ENCODE peak calls at places on chromosomes 1 and 21, in five cellular contexts. J is neural progenitor cell, T is left lung, X is IMR-90, M is body of pancreas. W is an unnamed sample.

GRCh38 chr1:14968251-14968812 is 185.2 kb upstream of the TMEM51 start:
- DNase-seq in J (peak), T (no peak), X (peak), M (no peak), W (peak)

GRCh38 chr21:33189237-33189636 is 40.5 kb upstream of the IFNAR2 start:
- DNase-seq in J (no peak), T (no peak), X (no peak), M (no peak), W (no peak)

GRCh38 chr1:163673756-163674155 is 352.0 kb downstream of the NUF2 start:
- DNase-seq in J (no peak), T (no peak), X (peak), M (no peak), W (no peak)

GRCh38 chr1:95309031-95309459 is 75.0 kb downstream of the RWDD3 start:
- DNase-seq in J (peak), T (no peak), X (peak), M (no peak), W (no peak)

GRCh38 chr1:3942416-3943122 is 42.5 kb upstream of the C1orf174 start:
- DNase-seq in J (no peak), T (no peak), X (no peak), M (no peak), W (no peak)

GRCh38 chr21:26007911-26008579 is 162.5 kb downstream of the APP start:
- DNase-seq in J (no peak), T (no peak), X (peak), M (no peak), W (no peak)

GRCh38 chr1:1349256-1350012 is at the start of gene DVL1:
- DNase-seq in J (peak), T (peak), X (peak), M (peak), W (peak)

GRCh38 chr1:53592521-53592982 is 133.4 kb downstream of the DMRTB1 start:
- DNase-seq in J (peak), T (peak), X (peak), M (no peak), W (no peak)

GRCh38 chr1:99748419-99748818 is 18.0 kb downstream of the FRRS1 start:
- DNase-seq in J (no peak), T (no peak), X (peak), M (no peak), W (no peak)

GRCh38 chr1:40305451-40305850 is 11.6 kb downstream of the COL9A2 start:
- DNase-seq in J (peak), T (no peak), X (no peak), M (no peak), W (no peak)

GRCh38 chr1:171610385-171610784 is 11.7 kb upstream of the MYOCOS start:
- DNase-seq in J (no peak), T (no peak), X (peak), M (no peak), W (no peak)

GRCh38 chr1:224559971-224560728 is 56.0 kb upstream of the CNIH3 start:
- DNase-seq in J (no peak), T (no peak), X (peak), M (no peak), W (no peak)

GRCh38 chr1:215284966-215285365 is 202.4 kb downstream of the KCNK2 start:
- DNase-seq in J (no peak), T (no peak), X (peak), M (no peak), W (no peak)

GRCh38 chr1:197178998-197179397 is 32.5 kb upstream of the ASPM start:
- DNase-seq in J (no peak), T (no peak), X (peak), M (no peak), W (no peak)
- TF ChIP-seq CTCF in J (no peak), T (no peak), X (peak), M (no peak), W (no peak)

GRCh38 chr21:35411434-35411833 is 362.3 kb upstream of the RUNX1 start:
- DNase-seq in J (no peak), T (no peak), X (no peak), M (no peak), W (no peak)

GRCh38 chr21:35412231-35412630 is 363.1 kb upstream of the RUNX1 start:
- DNase-seq in J (no peak), T (no peak), X (no peak), M (no peak), W (no peak)

GRCh38 chr21:35410123-35410522 is 361.0 kb upstream of the RUNX1 start:
- DNase-seq in J (no peak), T (no peak), X (no peak), M (no peak), W (no peak)

GRCh38 chr21:35408401-35408800 is 359.3 kb upstream of the RUNX1 start:
- DNase-seq in J (peak), T (no peak), X (peak), M (no peak), W (no peak)

DNA sequence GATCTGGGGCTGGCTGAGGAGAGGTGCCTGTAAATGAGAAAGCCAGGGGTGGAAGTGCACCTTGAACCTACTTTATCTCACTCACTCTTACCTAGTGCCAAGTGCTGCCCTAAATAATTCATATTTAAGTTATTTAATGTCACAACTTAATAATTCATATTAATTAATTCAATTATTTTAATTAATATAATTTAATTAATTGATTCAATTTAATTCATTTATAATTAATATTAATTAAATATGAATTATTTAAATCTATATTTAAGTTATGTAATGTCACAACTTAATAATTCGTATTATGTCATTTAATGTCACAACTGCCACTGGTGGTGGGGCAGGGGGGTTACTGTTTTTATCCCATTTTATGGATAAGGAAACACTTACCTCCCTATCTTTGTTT is 361.6 kb upstream of the RUNX1 start:
- DNase-seq in J (no peak), T (no peak), X (no peak), M (no peak), W (no peak)
- H3K27ac ChIP-seq in J (no peak), T (no peak), X (no peak), M (no peak), W (no peak)

DNA sequence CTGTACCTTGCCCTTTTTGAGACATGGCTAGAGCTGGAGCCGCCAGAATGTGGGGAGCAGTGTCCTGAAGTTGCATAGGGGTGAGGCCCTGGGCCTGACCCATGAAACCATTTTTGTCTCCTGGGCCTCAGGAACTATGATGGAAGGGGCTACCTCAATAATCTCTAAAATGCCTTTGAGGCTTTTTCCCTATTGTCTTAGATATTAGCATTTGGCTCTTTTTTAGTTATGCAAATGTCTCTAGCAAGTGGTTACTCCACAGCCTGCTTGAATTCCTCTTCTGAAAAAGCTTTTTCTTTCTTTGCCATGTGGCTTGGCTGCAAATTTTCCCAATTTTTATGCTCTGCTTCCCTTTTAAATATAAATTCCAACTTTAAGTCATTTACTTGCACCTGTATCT is 92.1 kb upstream of the ARTN start:
- DNase-seq in J (no peak), T (no peak), X (no peak), M (no peak), W (no peak)
- TF ChIP-seq CTCF in J (no peak), T (no peak), X (no peak), M (no peak), W (no peak)

DNA sequence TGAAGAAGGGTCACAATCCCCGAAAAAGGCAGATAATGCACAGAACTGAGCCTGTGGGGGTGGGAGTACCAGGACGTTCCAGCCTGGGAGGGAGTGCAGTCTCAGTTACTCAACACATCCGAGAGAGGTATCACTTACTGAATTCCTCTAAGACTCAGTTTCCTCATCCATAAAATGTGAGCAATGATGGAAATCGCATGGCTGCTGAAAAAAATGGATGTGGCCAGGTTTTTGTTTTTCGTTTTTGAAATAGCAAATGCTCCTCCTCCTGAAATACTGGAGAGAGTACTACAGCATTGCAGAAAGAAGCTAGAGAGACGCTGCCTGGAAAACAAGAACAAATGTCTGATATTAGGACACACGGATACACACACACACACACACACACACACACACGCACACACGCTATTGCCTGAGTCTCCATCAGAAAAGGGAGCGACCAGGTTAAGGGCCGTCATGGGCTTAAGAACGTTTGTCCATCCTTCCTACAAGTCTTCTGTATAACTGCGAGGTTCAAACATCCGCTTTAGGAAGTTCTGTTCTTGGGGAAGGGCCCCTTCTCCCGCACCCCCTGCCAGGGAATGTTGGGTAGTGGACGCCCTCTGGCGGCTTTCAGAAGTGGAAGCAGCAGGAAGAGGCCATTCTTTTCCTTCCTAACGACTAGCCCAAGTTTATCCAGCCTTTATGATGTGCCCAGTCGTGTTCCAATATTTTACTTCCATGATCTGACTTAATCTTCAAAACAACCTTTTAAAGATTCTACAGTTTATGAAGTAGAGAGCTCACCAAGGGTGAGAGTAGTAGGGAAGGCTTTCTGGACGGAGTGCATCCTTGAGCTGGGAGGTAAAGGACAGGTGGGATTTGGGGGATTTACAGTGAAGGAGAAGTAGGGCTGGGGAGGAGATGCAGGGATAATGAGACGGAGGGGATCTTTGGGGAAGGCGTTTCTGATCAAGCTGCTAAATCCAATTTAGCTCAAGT is 699 bp upstream of the NES start:
- DNase-seq in J (peak), T (no peak), X (peak), M (peak), W (peak)
- H3K27ac ChIP-seq in J (peak), T (peak), X (peak), M (no peak), W (peak)

GRCh38 chr1:87335175-87335992 is 6.7 kb downstream of the LMO4 start:
- DNase-seq in J (peak), T (peak), X (peak), M (peak), W (peak)
- TF ChIP-seq CTCF in J (peak), T (no peak), X (peak), M (no peak), W (peak)